ENCODE peak calls at places on chromosomes 3 and 15, in eight cellular contexts. D is cardiac muscle cell, W is colonic mucosa, M is upper lobe of right lung, G is Ammon's horn, B is AG04450, T is AG10803, F is mesenchymal stem cell. A is an unnamed sample.

GRCh38 chr15:83206971-83207621 is 527 bp downstream of the HDGFL3 start:
- DNase-seq in B (no peak), W (peak; percentile 27), M (peak; percentile 75), D (peak; percentile 48), T (peak; percentile 29), G (peak; percentile 22), F (peak; percentile 49), A (peak; percentile 18)

GRCh38 chr3:22371592-22372291 is 620.7 kb upstream of the ZNF385D start:
- DNase-seq in B (no peak), F (no peak), W (no peak), D (no peak), T (no peak), M (peak; percentile 53), G (no peak), A (no peak)

GRCh38 chr3:42702066-42702951 is at the start of gene HHATL:
- DNase-seq in F (no peak), G (peak; percentile 76), W (no peak), D (no peak), B (no peak), T (no peak), M (peak; percentile 60), A (no peak)

GRCh38 chr3:46709721-46710120 is 7.9 kb downstream of the PRSS50 start:
- DNase-seq in D (no peak), T (no peak), W (no peak), B (no peak), M (peak; percentile 40), G (no peak), F (no peak), A (no peak)

GRCh38 chr3:52841211-52841980 is 6.6 kb upstream of the MUSTN1 start:
- DNase-seq in F (no peak), B (no peak), T (no peak), G (no peak), D (no peak), M (no peak), W (no peak), A (no peak)

GRCh38 chr3:186882881-186883685 is 40.6 kb downstream of the ADIPOQ start:
- DNase-seq in W (no peak), D (peak; percentile 75), F (peak; percentile 85), T (peak; percentile 57), B (no peak), G (no peak), M (no peak), A (peak; percentile 57)

GRCh38 chr15:51924146-51925068 is 47.2 kb downstream of the LEO1 start:
- DNase-seq in M (no peak), G (peak; percentile 40), D (no peak), F (no peak), W (no peak), T (no peak), B (no peak), A (no peak)

GRCh38 chr3:88795502-88795901 is 311.9 kb upstream of the EPHA3 start:
- DNase-seq in M (no peak), G (no peak), F (no peak), T (no peak), D (no peak), W (no peak), B (no peak), A (no peak)

GRCh38 chr3:122942937-122943827 is 84.4 kb downstream of the SEMA5B start:
- DNase-seq in F (peak; percentile 61), B (peak; percentile 11), W (peak; percentile 63), D (peak; percentile 63), T (peak; percentile 44), M (peak; percentile 89), G (peak; percentile 67), A (peak; percentile 27)

GRCh38 chr3:168424059-168424765 is 328.5 kb upstream of the GOLIM4 start:
- DNase-seq in G (no peak), F (peak; percentile 21), M (no peak), D (no peak), T (peak; percentile 6), W (no peak), B (peak; percentile 46), A (no peak)

GRCh38 chr15:29670945-29671307 is 151.3 kb downstream of the TJP1 start:
- DNase-seq in F (peak; percentile 38), W (peak; percentile 80), D (peak; percentile 81), M (no peak), T (peak; percentile 73), B (no peak), G (no peak), A (peak; percentile 92)

GRCh38 chr3:12560505-12561188 is 3.8 kb downstream of the MKRN2 start:
- DNase-seq in F (no peak), T (no peak), B (no peak), G (no peak), W (no peak), D (no peak), M (no peak), A (no peak)

GRCh38 chr3:105747056-105747455 is 121.8 kb downstream of the CBLB start:
- DNase-seq in D (peak; percentile 72), M (no peak), F (peak; percentile 53), B (no peak), G (no peak), W (no peak), T (peak; percentile 70), A (peak; percentile 84)

GRCh38 chr15:91863621-91864255 is 10.2 kb downstream of the SLCO3A1 start:
- DNase-seq in W (no peak), T (no peak), M (no peak), G (no peak), B (no peak), F (no peak), D (no peak), A (no peak)

GRCh38 chr15:26197719-26198118 is 334.6 kb upstream of the ATP10A start:
- DNase-seq in B (no peak), F (no peak), G (no peak), T (no peak), D (no peak), M (no peak), W (no peak), A (no peak)

GRCh38 chr3:124552224-124552623 is 178.0 kb upstream of the UMPS start:
- DNase-seq in F (peak; percentile 23), T (no peak), D (no peak), W (peak; percentile 77), B (no peak), G (no peak), M (no peak), A (peak; percentile 58)

GRCh38 chr3:62332771-62333381 is 40.5 kb downstream of the FEZF2 start:
- DNase-seq in G (peak; percentile 13), W (no peak), D (peak; percentile 43), F (peak; percentile 21), T (peak; percentile 26), M (no peak), B (no peak), A (peak; percentile 8)

GRCh38 chr15:92968926-92969664 is 69.0 kb downstream of the CHD2 start:
- DNase-seq in T (peak; percentile 4), D (peak; percentile 22), G (no peak), F (peak; percentile 15), B (no peak), W (no peak), M (no peak), A (peak; percentile 22)

GRCh38 chr3:173912126-173912525 is 514.6 kb downstream of the NLGN1 start:
- DNase-seq in F (no peak), G (no peak), B (no peak), M (no peak), T (peak; percentile 21), W (no peak), D (no peak), A (peak; percentile 10)

GRCh38 chr15:83436513-83437158 is 10.5 kb upstream of the SH3GL3 start:
- DNase-seq in G (peak; percentile 71), W (no peak), B (no peak), M (no peak), F (peak; percentile 51), D (peak; percentile 80), T (peak; percentile 63), A (peak; percentile 85)

GRCh38 chr3:38649500-38650247 is at the start of gene SCN5A:
- DNase-seq in F (peak; percentile 11), B (no peak), T (no peak), D (peak; percentile 38), G (no peak), M (peak; percentile 70), W (peak; percentile 48), A (no peak)

GRCh38 chr3:42023380-42023779 is 61.5 kb upstream of the ULK4 start:
- DNase-seq in T (no peak), F (no peak), B (no peak), D (no peak), M (no peak), G (no peak), W (no peak), A (no peak)

GRCh38 chr15:34584321-34584668 is 844 bp upstream of the GOLGA8B start:
- DNase-seq in F (no peak), B (no peak), D (no peak), G (no peak), T (no peak), W (no peak), M (no peak), A (no peak)

GRCh38 chr15:99073008-99073714 is 31.7 kb upstream of the SYNM start:
- DNase-seq in T (no peak), G (no peak), M (peak; percentile 12), B (no peak), F (peak; percentile 13), D (no peak), W (no peak), A (no peak)

GRCh38 chr3:13039286-13039896 is 33.8 kb downstream of the IQSEC1 start:
- DNase-seq in F (no peak), T (no peak), B (no peak), M (no peak), D (no peak), W (no peak), G (no peak), A (no peak)

GRCh38 chr15:97904196-97904572 is 56.3 kb upstream of the ARRDC4 start:
- DNase-seq in T (peak; percentile 75), B (no peak), D (peak; percentile 74), F (peak; percentile 52), M (peak; percentile 85), W (peak; percentile 77), G (peak; percentile 78), A (peak; percentile 41)

GRCh38 chr3:82376883-82377282 is 615.4 kb upstream of the GBE1 start:
- DNase-seq in W (no peak), G (no peak), F (no peak), M (no peak), D (no peak), B (no peak), T (no peak), A (no peak)

GRCh38 chr3:62167566-62168262 is 205.6 kb downstream of the FEZF2 start:
- DNase-seq in T (peak; percentile 62), D (no peak), G (no peak), W (no peak), F (no peak), M (no peak), B (no peak), A (no peak)

GRCh38 chr15:98067339-98067738 is 106.8 kb downstream of the ARRDC4 start:
- DNase-seq in T (peak; percentile 75), D (no peak), M (no peak), G (no peak), B (no peak), W (no peak), F (no peak), A (no peak)

GRCh38 chr3:127710473-127710941 is 37.8 kb downstream of the ABTB1 start:
- DNase-seq in W (no peak), F (no peak), T (no peak), M (peak; percentile 35), B (no peak), D (no peak), G (no peak), A (no peak)

GRCh38 chr15:63970723-63971426 is 75.4 kb downstream of the DAPK2 start:
- DNase-seq in T (peak; percentile 30), W (no peak), B (no peak), D (no peak), M (no peak), G (no peak), F (no peak), A (no peak)

GRCh38 chr15:62953496-62953895 is 89.1 kb upstream of the TPM1 start:
- DNase-seq in W (no peak), D (no peak), F (no peak), B (no peak), T (no peak), M (no peak), G (no peak), A (no peak)

GRCh38 chr3:191262650-191263049 is 63.6 kb downstream of the OSTN start:
- DNase-seq in W (no peak), G (no peak), B (no peak), F (no peak), D (no peak), M (no peak), T (no peak), A (no peak)

GRCh38 chr3:11224010-11224409 is 48.2 kb upstream of the ATG7 start:
- DNase-seq in D (no peak), M (no peak), F (no peak), W (no peak), T (no peak), B (no peak), G (no peak), A (no peak)

A was measured in amniotic epithelial cell.